ENCODE peak calls at places on chromosome X, in nine cellular contexts. C is CD8-positive, alpha-beta memory T cell; V is NCI-H1436; B is stimulated activated CD4-positive, alpha-beta T cell treated with anti-CD3 and anti-CD28 coated beads, Interleukin-2, amount 100 ng/mL, for 24 hours; O is RWPE1; J is activated T-helper 1 cell treated with anti-CD3 and anti-CD28 coated beads, Interleukin-2, amount 50 U/mL, for 16 hours; K is H1; F is NCI-H2081; M is pons. D is an unnamed sample.

GRCh38 chrX:19046343-19047215 is 62.7 kb upstream of the PHKA2 start:
- DNase-seq in F (no peak), C (no peak), J (no peak), O (peak; percentile 62), M (no peak), B (no peak), K (no peak), V (no peak), D (no peak)

GRCh38 chrX:107153005-107153404 is 34.4 kb upstream of the RBM41 start:
- DNase-seq in J (no peak), C (no peak), V (no peak), O (no peak), B (no peak), K (no peak), F (no peak), M (no peak), D (no peak)

GRCh38 chrX:154372612-154373022 is 1.8 kb downstream of the FLNA start:
- DNase-seq in K (no peak), O (no peak), J (no peak), C (no peak), V (no peak), B (no peak), F (no peak), M (no peak), D (no peak)

GRCh38 chrX:150961631-150962030 is 21.5 kb upstream of the HMGB3 start:
- DNase-seq in M (no peak), O (no peak), V (no peak), C (no peak), K (no peak), B (no peak), J (no peak), F (no peak), D (no peak)

GRCh38 chrX:125203379-125203736 is 116.3 kb upstream of the TEX13C start:
- DNase-seq in M (no peak), F (no peak), K (no peak), O (no peak), J (no peak), V (no peak), C (no peak), B (no peak), D (no peak)

GRCh38 chrX:28889691-28890090 is 302.4 kb downstream of the IL1RAPL1 start:
- DNase-seq in C (no peak), M (peak; percentile 45), O (no peak), J (no peak), B (no peak), F (no peak), K (no peak), V (no peak), D (no peak)

GRCh38 chrX:17405225-17405969 is 30.4 kb downstream of the NHS start:
- DNase-seq in B (no peak), K (no peak), F (no peak), J (no peak), V (no peak), O (peak; percentile 66), M (no peak), C (no peak), D (no peak)

GRCh38 chrX:41184312-41184711 is 99.1 kb downstream of the USP9X start:
- DNase-seq in J (no peak), K (no peak), F (no peak), V (no peak), B (no peak), M (peak; percentile 12), O (no peak), C (no peak), D (no peak)

GRCh38 chrX:84469226-84469625 is 33.0 kb downstream of the HDX start:
- DNase-seq in V (peak; percentile 5), M (no peak), K (no peak), B (no peak), F (no peak), C (no peak), J (no peak), O (no peak), D (no peak)

GRCh38 chrX:111914398-111915092 is 38.6 kb downstream of the TRPC5OS start:
- DNase-seq in B (no peak), J (no peak), M (peak; percentile 5), F (no peak), O (no peak), V (peak; percentile 3), K (no peak), C (no peak), D (no peak)

GRCh38 chrX:14872355-14872754 is 514 bp downstream of the FANCB start:
- DNase-seq in J (no peak), V (no peak), F (no peak), K (no peak), C (no peak), M (no peak), O (no peak), B (no peak), D (no peak)

GRCh38 chrX:138411048-138411447 is 300.5 kb downstream of the FGF13 start:
- DNase-seq in V (no peak), J (no peak), M (no peak), K (no peak), O (no peak), B (no peak), F (no peak), C (no peak), D (no peak)

GRCh38 chrX:71292669-71293379 is 8.7 kb upstream of the ITGB1BP2 start:
- DNase-seq in K (no peak), B (no peak), V (no peak), F (no peak), J (no peak), O (no peak), C (no peak), M (no peak), D (no peak)

GRCh38 chrX:1244164-1245076 is 24.2 kb upstream of the CSF2RA start:
- DNase-seq in M (no peak), J (no peak), F (no peak), K (no peak), O (no peak), B (no peak), C (no peak), V (no peak), D (no peak)

GRCh38 chrX:71992711-71993110 is 82.1 kb downstream of the NHSL2 start:
- DNase-seq in J (no peak), O (no peak), K (no peak), C (peak; percentile 56), V (no peak), M (no peak), B (no peak), F (no peak), D (no peak)

GRCh38 chrX:118718737-118719136 is 8.7 kb upstream of the IL13RA1 start:
- DNase-seq in O (no peak), F (no peak), J (no peak), C (no peak), B (no peak), V (no peak), M (peak; percentile 61), K (no peak), D (no peak)

GRCh38 chrX:95764972-95765451 is 919.6 kb upstream of the DIAPH2 start:
- DNase-seq in B (no peak), V (peak; percentile 9), O (peak; percentile 2), J (no peak), C (no peak), M (peak; percentile 50), F (peak; percentile 46), K (no peak), D (no peak)

GRCh38 chrX:123975180-123975579 is 13.7 kb downstream of the STAG2 start:
- DNase-seq in M (no peak), J (no peak), C (no peak), K (no peak), B (no peak), F (no peak), O (no peak), V (no peak), D (no peak)

GRCh38 chrX:16022580-16023170 is 100.7 kb upstream of the GRPR start:
- DNase-seq in K (no peak), C (no peak), M (no peak), J (no peak), V (no peak), B (no peak), F (no peak), O (peak; percentile 21), D (no peak)

GRCh38 chrX:13110427-13111324 is 66.3 kb upstream of the FAM9C start:
- DNase-seq in B (no peak), F (no peak), O (peak; percentile 44), K (no peak), V (no peak), M (no peak), C (no peak), J (no peak), D (peak; percentile 60)

GRCh38 chrX:107715331-107716044 is 60.1 kb downstream of the TSC22D3 start:
- DNase-seq in B (no peak), M (no peak), F (no peak), O (no peak), C (peak; percentile 39), J (no peak), V (no peak), K (no peak), D (no peak)

GRCh38 chrX:132426695-132427281 is 62.0 kb downstream of the MBNL3 start:
- DNase-seq in B (no peak), M (no peak), C (no peak), J (no peak), O (no peak), F (no peak), K (no peak), V (no peak), D (no peak)

GRCh38 chrX:97158270-97158669 is 274.6 kb downstream of the RPA4 start:
- DNase-seq in J (no peak), V (peak; percentile 18), B (no peak), K (no peak), O (no peak), C (no peak), F (no peak), M (no peak), D (no peak)

GRCh38 chrX:118883994-118884393 is 60.4 kb downstream of the ZCCHC12 start:
- DNase-seq in C (no peak), M (no peak), J (no peak), V (no peak), F (no peak), O (no peak), B (no peak), K (no peak), D (no peak)

GRCh38 chrX:44795945-44796450 is 47.8 kb upstream of the DUSP21 start:
- DNase-seq in V (no peak), B (no peak), C (no peak), O (no peak), J (no peak), M (no peak), F (no peak), K (no peak), D (no peak)

GRCh38 chrX:153935326-153935851 is 552 bp upstream of the NAA10 start:
- DNase-seq in F (no peak), V (no peak), B (no peak), O (no peak), J (no peak), M (no peak), C (no peak), K (no peak), D (no peak)

D was measured in GOT3.